ENCODE peak calls at places on chromosomes 4 and X, in four cellular contexts. X is endothelial cell, W is fibroblast of pulmonary artery, B is cardiac fibroblast. L is an unnamed sample.

GRCh38 chr4:147831452-147832192 is 99.7 kb downstream of the ARHGAP10 start:
- DNase-seq in W (peak), X (no peak), B (peak), L (peak)

GRCh38 chr4:22192302-22192645 is 243.7 kb upstream of the KCNIP4 start:
- DNase-seq in X (no peak), B (no peak), W (no peak), L (no peak)

GRCh38 chr4:105196523-105197145 is 50.0 kb downstream of the TET2 start:
- DNase-seq in W (no peak), X (no peak), B (peak), L (peak)

GRCh38 chrX:83906921-83907320 is 46.0 kb downstream of the CYLC1 start:
- DNase-seq in X (no peak), W (no peak), B (no peak), L (no peak)

GRCh38 chrX:131840799-131841495 is 182.2 kb upstream of the STK26 start:
- DNase-seq in W (no peak), B (no peak), X (no peak), L (no peak)

GRCh38 chr4:86249074-86249473 is 110.8 kb downstream of the MAPK10 start:
- DNase-seq in X (no peak), B (no peak), W (no peak), L (no peak)

GRCh38 chr4:23932186-23932585 is 42.3 kb upstream of the PPARGC1A start:
- DNase-seq in W (no peak), B (no peak), X (no peak), L (no peak)

GRCh38 chr4:137981277-137981676 is 260.9 kb downstream of the SLC7A11 start:
- DNase-seq in X (no peak), W (peak), B (peak), L (peak)

GRCh38 chr4:168710353-168710946 is 213.6 kb downstream of the PALLD start:
- DNase-seq in X (no peak), W (peak), B (peak), L (peak)

GRCh38 chr4:74661427-74662171 is 132.7 kb downstream of the BTC start:
- DNase-seq in W (peak), B (peak), X (no peak), L (peak)

GRCh38 chr4:94127707-94128328 is 79.8 kb upstream of the SMARCAD1 start:
- DNase-seq in X (no peak), B (peak), W (peak), L (peak)

GRCh38 chr4:16591867-16592266 is 306.6 kb downstream of the LDB2 start:
- DNase-seq in B (peak), X (no peak), W (peak), L (no peak)

GRCh38 chrX:118349188-118349587 is 3.3 kb downstream of the WDR44 start:
- DNase-seq in X (no peak), W (no peak), B (no peak), L (no peak)

GRCh38 chrX:113157496-113157895 is 316.9 kb upstream of the AMOT start:
- DNase-seq in W (no peak), B (no peak), X (no peak), L (no peak)

GRCh38 chr4:147777456-147778091 is 45.7 kb downstream of the ARHGAP10 start:
- DNase-seq in B (no peak), X (no peak), W (no peak), L (peak)

GRCh38 chr4:180150818-180151217 is 2092.4 kb upstream of the TENM3 start:
- DNase-seq in B (no peak), X (no peak), W (no peak), L (peak)
- TF ChIP-seq CTCF in B (no peak), X (peak), W (peak), L (peak)

DNA sequence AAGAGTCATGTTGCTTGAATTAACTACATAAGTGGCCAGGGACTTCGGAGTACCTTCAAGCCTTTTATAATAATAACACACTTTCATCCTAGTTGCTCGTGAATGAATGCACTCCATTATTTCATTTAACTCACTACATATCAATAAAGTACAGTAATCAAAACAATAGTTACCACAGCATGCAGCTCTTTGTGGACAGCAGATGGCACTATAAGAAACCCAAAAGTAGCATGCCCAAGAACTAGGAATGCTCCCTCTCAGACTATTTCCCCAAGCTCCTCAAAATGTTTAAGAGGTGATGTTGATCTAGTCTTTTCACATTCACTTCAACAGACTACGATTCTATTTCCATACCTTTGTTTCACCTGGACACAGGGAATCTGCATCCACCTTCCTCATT is 500.8 kb upstream of the DIAPH2 start:
- DNase-seq in W (peak), B (peak), X (no peak), L (peak)
- TF ChIP-seq CTCF in W (peak), B (peak), X (no peak), L (peak)

GRCh38 chrX:45743081-45743533 is 542.4 kb upstream of the DIPK2B start:
- DNase-seq in B (no peak), W (peak), X (no peak), L (peak)
- TF ChIP-seq CTCF in B (peak), W (no peak), X (no peak), L (peak)

GRCh38 chr4:36285784-36286480 is 4.5 kb downstream of the DTHD1 start:
- DNase-seq in X (no peak), W (no peak), B (no peak), L (peak)
- TF ChIP-seq CTCF in X (no peak), W (no peak), B (no peak), L (no peak)

GRCh38 chr4:28062562-28062961 is 1201.9 kb downstream of the STIM2 start:
- DNase-seq in W (no peak), B (no peak), X (no peak), L (no peak)
- TF ChIP-seq CTCF in W (no peak), B (no peak), X (no peak), L (no peak)